ENCODE peak calls at places on chromosomes 2 and 18, in six cellular contexts. A, E, W, N, L and S are unnamed samples.

GRCh38 chr2:11155326-11156059 is at the start of gene SLC66A3:
- DNase-seq in E (peak), A (peak), N (peak), L (peak), W (no peak), S (peak)

GRCh38 chr18:28382215-28382879 is 205.4 kb upstream of the CDH2 start:
- DNase-seq in E (no peak), L (no peak), W (no peak), N (no peak), A (no peak), S (no peak)

GRCh38 chr2:196601430-196602306 is 37.8 kb upstream of the CCDC150 start:
- DNase-seq in E (peak), N (no peak), L (peak), W (no peak), A (no peak), S (peak)

GRCh38 chr2:70514612-70515055 is 39.0 kb downstream of the TGFA start:
- DNase-seq in N (peak), A (no peak), L (no peak), W (no peak), E (no peak), S (peak)

GRCh38 chr2:133674433-133675331 is 106.4 kb upstream of the NCKAP5 start:
- DNase-seq in E (peak), L (no peak), A (peak), W (peak), N (peak), S (peak)

GRCh38 chr2:96841707-96842495 is 1.9 kb downstream of the ANKRD23 start:
- DNase-seq in E (no peak), W (no peak), N (no peak), L (no peak), A (no peak), S (no peak)

GRCh38 chr2:159146930-159147666 is 139.4 kb downstream of the WDSUB1 start:
- DNase-seq in E (no peak), W (no peak), N (no peak), L (peak), A (no peak), S (no peak)

GRCh38 chr2:68847751-68848150 is 23.4 kb downstream of the BMP10 start:
- DNase-seq in W (no peak), E (no peak), L (no peak), A (no peak), N (no peak), S (no peak)

GRCh38 chr2:175309799-175310198 is 128.3 kb upstream of the ATP5MC3 start:
- DNase-seq in A (peak), W (no peak), N (peak), L (no peak), E (peak), S (peak)

GRCh38 chr2:9596621-9597311 is 34.0 kb downstream of the YWHAQ start:
- DNase-seq in A (no peak), W (no peak), L (no peak), E (no peak), N (no peak), S (no peak)

GRCh38 chr18:78932281-78932680 is 47.3 kb upstream of the SALL3 start:
- DNase-seq in W (peak), A (no peak), E (no peak), L (no peak), N (no peak), S (no peak)

GRCh38 chr2:44201648-44202047 is 33.0 kb downstream of the PPM1B start:
- DNase-seq in L (no peak), E (no peak), W (no peak), N (no peak), A (no peak), S (no peak)